ENCODE peak calls at places on chromosomes 13 and 19, in four cellular contexts. One of them, this sample, is unnamed.

GRCh38 chr19:10603084-10603872 is 16.2 kb upstream of the AP1M2 start:
- DNase-seq in uterus: peak
- DNase-seq in Peyer's patch: peak
- DNase-seq in suprapubic skin: peak
- DNase-seq in this sample: peak

GRCh38 chr13:57787058-57787791 is 155.7 kb downstream of the PCDH17 start:
- DNase-seq in Peyer's patch: no peak
- DNase-seq in suprapubic skin: peak
- DNase-seq in uterus: no peak
- DNase-seq in this sample: no peak

GRCh38 chr13:77105051-77105450 is 78.1 kb upstream of the FBXL3 start:
- DNase-seq in uterus: no peak
- DNase-seq in suprapubic skin: no peak
- DNase-seq in Peyer's patch: no peak
- DNase-seq in this sample: no peak

GRCh38 chr19:24140099-24140498 is 53.1 kb downstream of the ZNF254 start:
- DNase-seq in Peyer's patch: no peak
- DNase-seq in suprapubic skin: no peak
- DNase-seq in uterus: no peak
- DNase-seq in this sample: no peak

GRCh38 chr19:49362048-49362925 is at the start of gene TEAD2:
- DNase-seq in uterus: peak
- DNase-seq in suprapubic skin: peak
- DNase-seq in Peyer's patch: peak
- DNase-seq in this sample: peak

GRCh38 chr13:111908391-111908790 is 158.6 kb upstream of the SOX1 start:
- DNase-seq in suprapubic skin: no peak
- DNase-seq in Peyer's patch: peak
- DNase-seq in uterus: no peak
- DNase-seq in this sample: no peak

GRCh38 chr13:113915012-113915763 is 51.3 kb upstream of the GAS6 start:
- DNase-seq in Peyer's patch: no peak
- DNase-seq in uterus: no peak
- DNase-seq in suprapubic skin: peak
- DNase-seq in this sample: no peak

GRCh38 chr19:57263244-57263643 is 17.0 kb upstream of the ZNF460 start:
- DNase-seq in Peyer's patch: no peak
- DNase-seq in uterus: no peak
- DNase-seq in suprapubic skin: no peak
- DNase-seq in this sample: no peak

GRCh38 chr13:94678845-94679244 is 33.5 kb downstream of the SOX21 start:
- DNase-seq in suprapubic skin: no peak
- DNase-seq in Peyer's patch: no peak
- DNase-seq in uterus: no peak
- DNase-seq in this sample: no peak

GRCh38 chr13:23799945-23800344 is 89.3 kb downstream of the MIPEP start:
- DNase-seq in Peyer's patch: no peak
- DNase-seq in uterus: no peak
- DNase-seq in suprapubic skin: no peak
- DNase-seq in this sample: no peak

GRCh38 chr13:107743983-107744382 is 471.4 kb downstream of the LIG4 start:
- DNase-seq in uterus: no peak
- DNase-seq in Peyer's patch: no peak
- DNase-seq in suprapubic skin: no peak
- DNase-seq in this sample: no peak

GRCh38 chr13:42275506-42275905 is 3.6 kb downstream of the AKAP11 start:
- DNase-seq in Peyer's patch: no peak
- DNase-seq in uterus: no peak
- DNase-seq in suprapubic skin: no peak
- DNase-seq in this sample: no peak

GRCh38 chr13:47661076-47661475 is 340.0 kb downstream of the SUCLA2 start:
- DNase-seq in uterus: no peak
- DNase-seq in suprapubic skin: no peak
- DNase-seq in Peyer's patch: no peak
- DNase-seq in this sample: no peak

GRCh38 chr19:12933287-12934072 is at the start of gene FARSA:
- DNase-seq in uterus: peak
- DNase-seq in suprapubic skin: peak
- DNase-seq in Peyer's patch: peak
- DNase-seq in this sample: peak

GRCh38 chr13:110445183-110445582 is 116.3 kb downstream of the RAB20 start:
- DNase-seq in suprapubic skin: no peak
- DNase-seq in Peyer's patch: peak
- DNase-seq in uterus: no peak
- DNase-seq in this sample: no peak

GRCh38 chr19:48543121-48543710 is 8.8 kb upstream of the SULT2B1 start:
- DNase-seq in Peyer's patch: no peak
- DNase-seq in suprapubic skin: no peak
- DNase-seq in uterus: no peak
- DNase-seq in this sample: no peak

GRCh38 chr13:99617474-99618255 is 116.4 kb downstream of the TM9SF2 start:
- DNase-seq in suprapubic skin: no peak
- DNase-seq in Peyer's patch: no peak
- DNase-seq in uterus: no peak
- DNase-seq in this sample: peak

GRCh38 chr13:31200636-31200970 is 828 bp downstream of the B3GLCT start:
- DNase-seq in Peyer's patch: peak
- DNase-seq in uterus: peak
- DNase-seq in suprapubic skin: peak
- DNase-seq in this sample: peak

GRCh38 chr19:48634424-48635262 is 2.5 kb downstream of the DBP start:
- DNase-seq in Peyer's patch: peak
- DNase-seq in uterus: peak
- DNase-seq in suprapubic skin: peak
- DNase-seq in this sample: peak

GRCh38 chr19:53192771-53193533 is at the start of gene ZNF665:
- DNase-seq in suprapubic skin: peak
- DNase-seq in uterus: peak
- DNase-seq in Peyer's patch: peak
- DNase-seq in this sample: peak

GRCh38 chr19:5592531-5592930 is 24.8 kb upstream of the TINCR start:
- DNase-seq in suprapubic skin: no peak
- DNase-seq in uterus: no peak
- DNase-seq in Peyer's patch: no peak
- DNase-seq in this sample: no peak

GRCh38 chr13:106104281-106104901 is 431.1 kb downstream of the EFNB2 start:
- DNase-seq in Peyer's patch: no peak
- DNase-seq in uterus: no peak
- DNase-seq in suprapubic skin: no peak
- DNase-seq in this sample: no peak

GRCh38 chr19:17471410-17472125 is 1.2 kb downstream of the SLC27A1 start:
- DNase-seq in uterus: no peak
- DNase-seq in Peyer's patch: no peak
- DNase-seq in suprapubic skin: no peak
- DNase-seq in this sample: no peak

GRCh38 chr13:64925284-64925683 is 2304.9 kb downstream of the PCDH9 start:
- DNase-seq in Peyer's patch: no peak
- DNase-seq in uterus: no peak
- DNase-seq in suprapubic skin: no peak
- DNase-seq in this sample: no peak

GRCh38 chr13:40206241-40207109 is 460.0 kb downstream of the FOXO1 start:
- DNase-seq in Peyer's patch: peak
- DNase-seq in suprapubic skin: no peak
- DNase-seq in uterus: no peak
- DNase-seq in this sample: no peak

GRCh38 chr13:110430391-110431338 is 123.6 kb downstream of the COL4A2 start:
- DNase-seq in Peyer's patch: no peak
- DNase-seq in uterus: no peak
- DNase-seq in suprapubic skin: no peak
- DNase-seq in this sample: no peak

GRCh38 chr19:33387351-33388230 is 14.1 kb downstream of the CEBPG start:
- DNase-seq in Peyer's patch: no peak
- DNase-seq in uterus: no peak
- DNase-seq in suprapubic skin: peak
- DNase-seq in this sample: peak

GRCh38 chr19:15871570-15871969 is 26.3 kb downstream of the CYP4F2 start:
- DNase-seq in suprapubic skin: no peak
- DNase-seq in Peyer's patch: no peak
- DNase-seq in uterus: no peak
- DNase-seq in this sample: no peak

GRCh38 chr19:16433986-16434385 is 37.8 kb downstream of the EPS15L1 start:
- DNase-seq in suprapubic skin: no peak
- DNase-seq in uterus: no peak
- DNase-seq in Peyer's patch: no peak
- DNase-seq in this sample: no peak

GRCh38 chr13:50365300-50365682 is 350.0 kb downstream of the KCNRG start:
- DNase-seq in suprapubic skin: no peak
- DNase-seq in Peyer's patch: no peak
- DNase-seq in uterus: no peak
- DNase-seq in this sample: no peak

GRCh38 chr19:51111606-51112005 is 3.4 kb upstream of the CTU1 start:
- DNase-seq in Peyer's patch: no peak
- DNase-seq in suprapubic skin: no peak
- DNase-seq in uterus: no peak
- DNase-seq in this sample: no peak
- TF ChIP-seq CTCF in Peyer's patch: no peak
- TF ChIP-seq CTCF in suprapubic skin: no peak
- TF ChIP-seq CTCF in uterus: no peak
- TF ChIP-seq CTCF in this sample: no peak

GRCh38 chr19:45643927-45644771 is 5.0 kb upstream of the EML2 start:
- DNase-seq in Peyer's patch: no peak
- DNase-seq in suprapubic skin: no peak
- DNase-seq in uterus: no peak
- DNase-seq in this sample: no peak

GRCh38 chr19:45645631-45646344 is 6.6 kb upstream of the EML2 start:
- DNase-seq in uterus: peak
- DNase-seq in suprapubic skin: peak
- DNase-seq in Peyer's patch: peak
- DNase-seq in this sample: peak

GRCh38 chr19:45645068-45645630 is 6.0 kb upstream of the EML2 start:
- DNase-seq in uterus: no peak
- DNase-seq in suprapubic skin: no peak
- DNase-seq in Peyer's patch: no peak
- DNase-seq in this sample: no peak

GRCh38 chr19:45650722-45651121 is 11.5 kb upstream of the EML2 start:
- DNase-seq in suprapubic skin: no peak
- DNase-seq in Peyer's patch: no peak
- DNase-seq in uterus: no peak
- DNase-seq in this sample: no peak

GRCh38 chr19:45646345-45646698 is 7.1 kb upstream of the EML2 start:
- DNase-seq in uterus: no peak
- DNase-seq in Peyer's patch: no peak
- DNase-seq in suprapubic skin: no peak
- DNase-seq in this sample: no peak
- H3K4me3 ChIP-seq in uterus: no peak
- H3K4me3 ChIP-seq in Peyer's patch: no peak
- H3K4me3 ChIP-seq in suprapubic skin: no peak
- H3K4me3 ChIP-seq in this sample: no peak

GRCh38 chr19:2578911-2579677 is 103.2 kb downstream of the GADD45B start:
- DNase-seq in Peyer's patch: peak
- DNase-seq in suprapubic skin: peak
- DNase-seq in uterus: peak
- DNase-seq in this sample: peak
- TF ChIP-seq POLR2A in Peyer's patch: no peak
- TF ChIP-seq POLR2A in suprapubic skin: no peak
- TF ChIP-seq POLR2A in uterus: peak
- TF ChIP-seq POLR2A in this sample: peak

DNA sequence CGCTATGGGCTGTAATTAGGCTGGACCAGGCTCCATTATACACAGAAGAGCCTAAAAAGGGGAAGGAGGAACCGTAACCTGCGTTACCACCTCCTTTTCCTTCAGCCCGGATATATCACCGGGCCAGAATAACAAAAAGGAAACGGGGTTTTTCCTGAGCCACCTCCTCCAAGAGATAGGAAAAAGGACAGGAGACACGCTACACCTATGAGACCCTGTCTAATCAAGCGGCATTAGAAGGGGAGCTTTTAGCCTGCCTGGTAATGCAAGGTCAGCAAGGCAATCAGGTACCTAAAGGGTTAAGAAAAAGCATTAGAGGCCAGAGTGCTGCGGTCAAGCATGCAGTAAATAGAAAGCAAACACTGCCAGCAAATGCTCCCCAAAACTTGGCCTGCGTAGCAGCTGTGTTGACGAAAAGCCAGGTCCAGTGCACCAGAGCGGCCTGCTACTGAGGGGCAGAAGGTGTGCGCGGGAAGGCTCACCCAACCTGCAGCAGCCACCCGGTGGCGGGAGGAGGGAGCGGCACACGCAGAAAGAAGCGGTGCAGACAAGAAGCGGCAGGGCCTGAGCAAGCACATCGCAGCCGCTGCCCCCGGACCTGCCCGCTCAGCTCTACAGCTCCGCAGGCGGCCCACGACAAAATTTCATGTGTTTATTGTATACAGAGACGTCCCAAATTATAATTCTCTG is 1466.1 kb downstream of the UQCRFS1 start:
- DNase-seq in uterus: no peak
- DNase-seq in suprapubic skin: peak
- DNase-seq in Peyer's patch: no peak
- DNase-seq in this sample: no peak
- TF ChIP-seq CTCF in uterus: no peak
- TF ChIP-seq CTCF in suprapubic skin: peak
- TF ChIP-seq CTCF in Peyer's patch: no peak
- TF ChIP-seq CTCF in this sample: no peak

GRCh38 chr19:45643024-45643926 is 4.1 kb upstream of the EML2 start:
- DNase-seq in Peyer's patch: peak
- DNase-seq in uterus: peak
- DNase-seq in suprapubic skin: peak
- DNase-seq in this sample: peak
- H3K4me3 ChIP-seq in Peyer's patch: no peak
- H3K4me3 ChIP-seq in uterus: no peak
- H3K4me3 ChIP-seq in suprapubic skin: no peak
- H3K4me3 ChIP-seq in this sample: no peak

GRCh38 chr13:33545492-33545891 is 259.9 kb upstream of the STARD13 start:
- DNase-seq in Peyer's patch: no peak
- DNase-seq in uterus: no peak
- DNase-seq in suprapubic skin: no peak
- DNase-seq in this sample: no peak

GRCh38 chr13:33544308-33544707 is 258.8 kb upstream of the STARD13 start:
- DNase-seq in Peyer's patch: no peak
- DNase-seq in uterus: no peak
- DNase-seq in suprapubic skin: no peak
- DNase-seq in this sample: no peak

GRCh38 chr13:33543631-33544030 is 258.1 kb upstream of the STARD13 start:
- DNase-seq in suprapubic skin: no peak
- DNase-seq in uterus: no peak
- DNase-seq in Peyer's patch: no peak
- DNase-seq in this sample: no peak

GRCh38 chr13:33548065-33548464 is 262.5 kb upstream of the STARD13 start:
- DNase-seq in uterus: no peak
- DNase-seq in Peyer's patch: no peak
- DNase-seq in suprapubic skin: no peak
- DNase-seq in this sample: no peak

GRCh38 chr13:33547035-33547434 is 261.5 kb upstream of the STARD13 start:
- DNase-seq in suprapubic skin: no peak
- DNase-seq in uterus: no peak
- DNase-seq in Peyer's patch: no peak
- DNase-seq in this sample: no peak
- TF ChIP-seq POLR2A in suprapubic skin: no peak
- TF ChIP-seq POLR2A in uterus: no peak
- TF ChIP-seq POLR2A in Peyer's patch: no peak
- TF ChIP-seq POLR2A in this sample: no peak

GRCh38 chr13:75685239-75685697 is 49.1 kb downstream of the LMO7 start:
- DNase-seq in suprapubic skin: no peak
- DNase-seq in uterus: no peak
- DNase-seq in Peyer's patch: no peak
- DNase-seq in this sample: no peak
- TF ChIP-seq CTCF in suprapubic skin: no peak
- TF ChIP-seq CTCF in uterus: no peak
- TF ChIP-seq CTCF in Peyer's patch: no peak
- TF ChIP-seq CTCF in this sample: no peak

This sample was measured in adrenal gland.